ENCODE peak calls at places on chromosomes 12 and 14, in seven cellular contexts. E, Q, X, O, N, D and C are unnamed samples.

GRCh38 chr14:92108345-92109254 is 2.2 kb upstream of the ATXN3 start:
- DNase-seq in Q (peak), D (no peak), N (no peak), X (no peak), E (no peak), O (no peak), C (no peak)

GRCh38 chr14:102778616-102779351 is 1.5 kb downstream of the TRAF3 start:
- DNase-seq in E (no peak), Q (no peak), X (no peak), N (no peak), D (no peak), O (no peak), C (no peak)

GRCh38 chr14:24335461-24336146 is 733 bp upstream of the ADCY4 start:
- DNase-seq in E (no peak), Q (no peak), X (no peak), D (no peak), O (no peak), N (no peak), C (no peak)

GRCh38 chr12:70049596-70050360 is 193.5 kb upstream of the CNOT2 start:
- DNase-seq in N (no peak), X (no peak), E (no peak), O (no peak), D (no peak), Q (peak), C (no peak)

GRCh38 chr12:67650528-67651379 is 2.2 kb downstream of the DYRK2 start:
- DNase-seq in Q (no peak), D (peak), X (no peak), O (no peak), E (no peak), N (no peak), C (no peak)

GRCh38 chr12:57224973-57225679 is 4.4 kb upstream of the SHMT2 start:
- DNase-seq in Q (peak), X (no peak), N (no peak), D (peak), E (no peak), O (no peak), C (no peak)

GRCh38 chr12:131487379-131488129 is 223.3 kb upstream of the SFSWAP start:
- DNase-seq in Q (no peak), E (peak), O (no peak), D (no peak), X (peak), N (no peak), C (no peak)

GRCh38 chr12:98185606-98186005 is 329.8 kb upstream of the TMPO start:
- DNase-seq in D (no peak), N (no peak), Q (no peak), X (no peak), O (no peak), E (no peak), C (no peak)

GRCh38 chr12:13071305-13072280 is 27.4 kb downstream of the FAM234B start:
- DNase-seq in E (no peak), O (no peak), D (no peak), N (no peak), Q (no peak), X (no peak), C (no peak)

GRCh38 chr12:42790761-42791151 is 201.2 kb upstream of the PRICKLE1 start:
- DNase-seq in N (no peak), X (no peak), O (no peak), D (no peak), Q (peak), E (peak), C (no peak)

GRCh38 chr12:40946612-40947194 is 241.4 kb upstream of the PDZRN4 start:
- DNase-seq in D (no peak), X (no peak), E (peak), O (no peak), Q (peak), N (no peak), C (no peak)

GRCh38 chr14:96038920-96039632 is at the start of gene C14orf132:
- DNase-seq in X (peak), O (peak), E (peak), N (peak), D (peak), Q (peak), C (no peak)

GRCh38 chr14:79555429-79555828 is 655.9 kb downstream of the DIO2 start:
- DNase-seq in X (no peak), D (no peak), E (no peak), N (no peak), O (no peak), Q (no peak), C (no peak)

GRCh38 chr12:120598674-120599463 is 17.7 kb upstream of the POP5 start:
- DNase-seq in Q (peak), X (no peak), N (no peak), O (no peak), D (peak), E (peak), C (no peak)

GRCh38 chr12:3043406-3043805 is 33.8 kb upstream of the TSPAN9 start:
- DNase-seq in Q (no peak), X (no peak), N (no peak), D (no peak), E (no peak), O (no peak), C (no peak)

GRCh38 chr12:3107071-3107583 is 29.9 kb downstream of the TSPAN9 start:
- DNase-seq in O (no peak), Q (no peak), E (peak), N (no peak), D (no peak), X (no peak), C (no peak)

GRCh38 chr12:89556976-89557375 is 31.1 kb upstream of the POC1B start:
- DNase-seq in E (no peak), X (no peak), D (no peak), Q (no peak), O (no peak), N (no peak), C (no peak)

GRCh38 chr12:123038966-123039365 is 58.5 kb downstream of the ARL6IP4 start:
- DNase-seq in Q (no peak), O (no peak), X (no peak), E (no peak), D (no peak), N (no peak), C (no peak)

GRCh38 chr12:12645485-12645884 is 33.8 kb downstream of the CREBL2 start:
- DNase-seq in D (no peak), X (no peak), Q (peak), E (peak), O (peak), N (peak), C (peak)

GRCh38 chr14:94586635-94587034 is 5.4 kb downstream of the SERPINA5 start:
- DNase-seq in O (no peak), X (no peak), E (no peak), N (no peak), Q (no peak), D (no peak), C (no peak)

GRCh38 chr12:106211973-106212372 is 35.8 kb downstream of the CKAP4 start:
- DNase-seq in E (no peak), O (no peak), D (no peak), Q (no peak), X (no peak), N (no peak), C (no peak)

GRCh38 chr14:24368562-24369252 is 723 bp downstream of the NFATC4 start:
- DNase-seq in E (peak), D (no peak), N (no peak), Q (peak), O (peak), X (peak), C (no peak)

GRCh38 chr14:66503532-66503931 is 4.4 kb upstream of the GPHN start:
- DNase-seq in E (peak), N (no peak), O (peak), D (no peak), X (no peak), Q (no peak), C (no peak)

GRCh38 chr14:77988096-77988870 is 181.9 kb upstream of the NRXN3 start:
- DNase-seq in E (peak), N (no peak), Q (no peak), O (peak), X (no peak), D (no peak), C (no peak)